ENCODE peak calls at places on chromosomes 2 and 18, in seven cellular contexts. One of them, this sample, is unnamed.

GRCh38 chr18:23673725-23674124 is 11.0 kb upstream of the ANKRD29 start:
- DNase-seq in ecto neural progenitor cell: no peak
- DNase-seq in HT1080: no peak
- DNase-seq in NCI-H226: no peak
- DNase-seq in HFF-Myc: no peak
- DNase-seq in EH: no peak
- DNase-seq in neural progenitor cell: no peak
- DNase-seq in this sample: no peak

GRCh38 chr2:11411768-11412448 is 54.1 kb downstream of the E2F6 start:
- DNase-seq in HT1080: peak; percentile 47
- DNase-seq in EH: peak; percentile 65
- DNase-seq in NCI-H226: peak; percentile 16
- DNase-seq in neural progenitor cell: peak; percentile 75
- DNase-seq in HFF-Myc: no peak
- DNase-seq in ecto neural progenitor cell: peak; percentile 62
- DNase-seq in this sample: no peak

GRCh38 chr18:78796693-78797455 is 182.7 kb upstream of the SALL3 start:
- DNase-seq in EH: no peak
- DNase-seq in HFF-Myc: no peak
- DNase-seq in neural progenitor cell: no peak
- DNase-seq in HT1080: no peak
- DNase-seq in ecto neural progenitor cell: no peak
- DNase-seq in NCI-H226: no peak
- DNase-seq in this sample: no peak

GRCh38 chr2:9780368-9781130 is 62.7 kb upstream of the TAF1B start:
- DNase-seq in NCI-H226: no peak
- DNase-seq in EH: no peak
- DNase-seq in neural progenitor cell: no peak
- DNase-seq in HT1080: no peak
- DNase-seq in HFF-Myc: no peak
- DNase-seq in ecto neural progenitor cell: no peak
- DNase-seq in this sample: no peak

GRCh38 chr2:76512421-76512820 is 801.7 kb upstream of the GCFC2 start:
- DNase-seq in neural progenitor cell: no peak
- DNase-seq in HT1080: no peak
- DNase-seq in EH: no peak
- DNase-seq in NCI-H226: no peak
- DNase-seq in ecto neural progenitor cell: no peak
- DNase-seq in HFF-Myc: no peak
- DNase-seq in this sample: no peak

GRCh38 chr2:176931588-176932563 is 280.7 kb upstream of the HNRNPA3 start:
- DNase-seq in ecto neural progenitor cell: no peak
- DNase-seq in HFF-Myc: peak; percentile 12
- DNase-seq in EH: peak; percentile 59
- DNase-seq in NCI-H226: peak; percentile 32
- DNase-seq in neural progenitor cell: no peak
- DNase-seq in HT1080: peak; percentile 74
- DNase-seq in this sample: no peak

GRCh38 chr18:3703732-3704176 is 253.8 kb downstream of the TGIF1 start:
- DNase-seq in NCI-H226: peak; percentile 55
- DNase-seq in HT1080: peak; percentile 64
- DNase-seq in EH: peak; percentile 72
- DNase-seq in ecto neural progenitor cell: peak; percentile 76
- DNase-seq in HFF-Myc: peak; percentile 32
- DNase-seq in neural progenitor cell: peak; percentile 81
- DNase-seq in this sample: no peak

GRCh38 chr2:200422532-200423262 is 87.2 kb downstream of the KCTD18 start:
- DNase-seq in HT1080: no peak
- DNase-seq in EH: peak; percentile 65
- DNase-seq in HFF-Myc: no peak
- DNase-seq in neural progenitor cell: no peak
- DNase-seq in ecto neural progenitor cell: no peak
- DNase-seq in NCI-H226: no peak
- DNase-seq in this sample: no peak

GRCh38 chr2:219219113-219219696 is 447 bp upstream of the ABCB6 start:
- DNase-seq in neural progenitor cell: peak; percentile 40
- DNase-seq in HT1080: no peak
- DNase-seq in HFF-Myc: no peak
- DNase-seq in NCI-H226: no peak
- DNase-seq in ecto neural progenitor cell: peak; percentile 63
- DNase-seq in EH: no peak
- DNase-seq in this sample: no peak

GRCh38 chr18:59905686-59906091 is 5.9 kb downstream of the PMAIP1 start:
- DNase-seq in NCI-H226: no peak
- DNase-seq in HT1080: no peak
- DNase-seq in neural progenitor cell: no peak
- DNase-seq in ecto neural progenitor cell: no peak
- DNase-seq in EH: no peak
- DNase-seq in HFF-Myc: no peak
- DNase-seq in this sample: no peak

GRCh38 chr2:128493880-128494279 is 175.2 kb upstream of the HS6ST1 start:
- DNase-seq in EH: no peak
- DNase-seq in HT1080: no peak
- DNase-seq in HFF-Myc: no peak
- DNase-seq in NCI-H226: no peak
- DNase-seq in ecto neural progenitor cell: peak; percentile 34
- DNase-seq in neural progenitor cell: no peak
- DNase-seq in this sample: no peak

GRCh38 chr2:165369131-165369935 is 100.2 kb upstream of the CSRNP3 start:
- DNase-seq in neural progenitor cell: peak; percentile 63
- DNase-seq in HT1080: no peak
- DNase-seq in NCI-H226: no peak
- DNase-seq in EH: no peak
- DNase-seq in HFF-Myc: no peak
- DNase-seq in ecto neural progenitor cell: no peak
- DNase-seq in this sample: no peak

GRCh38 chr2:216860738-216861137 is 874 bp upstream of the TNP1 start:
- DNase-seq in ecto neural progenitor cell: no peak
- DNase-seq in HT1080: no peak
- DNase-seq in EH: no peak
- DNase-seq in HFF-Myc: no peak
- DNase-seq in NCI-H226: peak; percentile 6
- DNase-seq in neural progenitor cell: no peak
- DNase-seq in this sample: no peak

GRCh38 chr18:80200171-80200931 is 47.0 kb downstream of the PARD6G start:
- DNase-seq in HFF-Myc: peak; percentile 21
- DNase-seq in NCI-H226: no peak
- DNase-seq in ecto neural progenitor cell: no peak
- DNase-seq in HT1080: peak; percentile 41
- DNase-seq in EH: peak; percentile 12
- DNase-seq in neural progenitor cell: peak; percentile 59
- DNase-seq in this sample: no peak

GRCh38 chr2:223247136-223247535 is 195.1 kb downstream of the KCNE4 start:
- DNase-seq in EH: peak; percentile 45
- DNase-seq in ecto neural progenitor cell: no peak
- DNase-seq in HT1080: peak; percentile 45
- DNase-seq in NCI-H226: no peak
- DNase-seq in HFF-Myc: peak; percentile 26
- DNase-seq in neural progenitor cell: peak; percentile 19
- DNase-seq in this sample: no peak

GRCh38 chr2:222819722-222820333 is 41.0 kb upstream of the ACSL3 start:
- DNase-seq in EH: peak; percentile 56
- DNase-seq in HT1080: peak; percentile 47
- DNase-seq in NCI-H226: peak; percentile 82
- DNase-seq in HFF-Myc: no peak
- DNase-seq in neural progenitor cell: no peak
- DNase-seq in ecto neural progenitor cell: no peak
- DNase-seq in this sample: no peak

GRCh38 chr2:30109856-30110255 is 37.0 kb upstream of the YPEL5 start:
- DNase-seq in HT1080: no peak
- DNase-seq in neural progenitor cell: no peak
- DNase-seq in ecto neural progenitor cell: no peak
- DNase-seq in EH: peak; percentile 46
- DNase-seq in NCI-H226: no peak
- DNase-seq in HFF-Myc: no peak
- DNase-seq in this sample: no peak

GRCh38 chr2:64980192-64980591 is 9.0 kb upstream of the SLC1A4 start:
- DNase-seq in HT1080: no peak
- DNase-seq in neural progenitor cell: no peak
- DNase-seq in HFF-Myc: no peak
- DNase-seq in EH: no peak
- DNase-seq in NCI-H226: no peak
- DNase-seq in ecto neural progenitor cell: no peak
- DNase-seq in this sample: no peak

GRCh38 chr2:46849080-46849715 is 66.4 kb downstream of the MCFD2 start:
- DNase-seq in HFF-Myc: no peak
- DNase-seq in NCI-H226: peak; percentile 79
- DNase-seq in HT1080: no peak
- DNase-seq in neural progenitor cell: no peak
- DNase-seq in ecto neural progenitor cell: no peak
- DNase-seq in EH: no peak
- DNase-seq in this sample: no peak

GRCh38 chr18:35183846-35184245 is 57.0 kb upstream of the ZNF397 start:
- DNase-seq in HT1080: no peak
- DNase-seq in neural progenitor cell: no peak
- DNase-seq in EH: no peak
- DNase-seq in ecto neural progenitor cell: no peak
- DNase-seq in NCI-H226: no peak
- DNase-seq in HFF-Myc: no peak
- DNase-seq in this sample: no peak

GRCh38 chr2:74381751-74382150 is 1.6 kb upstream of the DCTN1 start:
- DNase-seq in neural progenitor cell: no peak
- DNase-seq in EH: no peak
- DNase-seq in HT1080: no peak
- DNase-seq in ecto neural progenitor cell: no peak
- DNase-seq in HFF-Myc: no peak
- DNase-seq in NCI-H226: no peak
- DNase-seq in this sample: no peak

GRCh38 chr2:94875064-94875819 is 4.0 kb downstream of the TEKT4 start:
- DNase-seq in ecto neural progenitor cell: no peak
- DNase-seq in neural progenitor cell: no peak
- DNase-seq in HFF-Myc: no peak
- DNase-seq in NCI-H226: no peak
- DNase-seq in HT1080: no peak
- DNase-seq in EH: no peak
- DNase-seq in this sample: no peak

GRCh38 chr2:47568164-47568861 is 165.4 kb downstream of the MSH2 start:
- DNase-seq in ecto neural progenitor cell: no peak
- DNase-seq in neural progenitor cell: no peak
- DNase-seq in NCI-H226: no peak
- DNase-seq in HT1080: no peak
- DNase-seq in HFF-Myc: no peak
- DNase-seq in EH: no peak
- DNase-seq in this sample: no peak

GRCh38 chr18:39732918-39733317 is 2167.3 kb upstream of the CELF4 start:
- DNase-seq in NCI-H226: no peak
- DNase-seq in HT1080: peak; percentile 10
- DNase-seq in EH: no peak
- DNase-seq in HFF-Myc: no peak
- DNase-seq in neural progenitor cell: no peak
- DNase-seq in ecto neural progenitor cell: no peak
- DNase-seq in this sample: no peak

GRCh38 chr18:51088410-51088809 is 58.4 kb downstream of the SMAD4 start:
- DNase-seq in HFF-Myc: no peak
- DNase-seq in ecto neural progenitor cell: no peak
- DNase-seq in neural progenitor cell: no peak
- DNase-seq in EH: no peak
- DNase-seq in NCI-H226: no peak
- DNase-seq in HT1080: no peak
- DNase-seq in this sample: no peak

GRCh38 chr18:56283346-56283745 is 355.0 kb downstream of the TXNL1 start:
- DNase-seq in EH: peak; percentile 61
- DNase-seq in NCI-H226: no peak
- DNase-seq in HT1080: no peak
- DNase-seq in ecto neural progenitor cell: no peak
- DNase-seq in neural progenitor cell: no peak
- DNase-seq in HFF-Myc: no peak
- DNase-seq in this sample: no peak

GRCh38 chr2:86764661-86765307 is 25.9 kb downstream of the CD8A start:
- DNase-seq in neural progenitor cell: peak; percentile 53
- DNase-seq in NCI-H226: no peak
- DNase-seq in ecto neural progenitor cell: no peak
- DNase-seq in HFF-Myc: peak; percentile 12
- DNase-seq in EH: peak; percentile 51
- DNase-seq in HT1080: peak; percentile 64
- DNase-seq in this sample: no peak

GRCh38 chr2:165402142-165402541 is 67.4 kb upstream of the CSRNP3 start:
- DNase-seq in HT1080: no peak
- DNase-seq in NCI-H226: no peak
- DNase-seq in ecto neural progenitor cell: no peak
- DNase-seq in HFF-Myc: no peak
- DNase-seq in neural progenitor cell: no peak
- DNase-seq in EH: no peak
- DNase-seq in this sample: no peak

GRCh38 chr2:63881208-63881607 is 39.5 kb downstream of the UGP2 start:
- DNase-seq in EH: no peak
- DNase-seq in HFF-Myc: no peak
- DNase-seq in ecto neural progenitor cell: no peak
- DNase-seq in neural progenitor cell: no peak
- DNase-seq in NCI-H226: no peak
- DNase-seq in HT1080: no peak
- DNase-seq in this sample: no peak

GRCh38 chr2:125566422-125566821 is 1089.5 kb upstream of the GYPC start:
- DNase-seq in neural progenitor cell: no peak
- DNase-seq in ecto neural progenitor cell: no peak
- DNase-seq in EH: no peak
- DNase-seq in NCI-H226: no peak
- DNase-seq in HFF-Myc: no peak
- DNase-seq in HT1080: no peak
- DNase-seq in this sample: no peak

GRCh38 chr18:51193621-51194287 is 3.7 kb downstream of the MEX3C start:
- DNase-seq in NCI-H226: no peak
- DNase-seq in neural progenitor cell: no peak
- DNase-seq in HFF-Myc: no peak
- DNase-seq in EH: peak; percentile 75
- DNase-seq in HT1080: no peak
- DNase-seq in ecto neural progenitor cell: no peak
- DNase-seq in this sample: no peak

GRCh38 chr2:224836263-224836662 is 120.1 kb upstream of the CCDC195 start:
- DNase-seq in HT1080: no peak
- DNase-seq in EH: peak; percentile 82
- DNase-seq in ecto neural progenitor cell: no peak
- DNase-seq in HFF-Myc: no peak
- DNase-seq in neural progenitor cell: no peak
- DNase-seq in NCI-H226: no peak
- DNase-seq in this sample: no peak

GRCh38 chr2:62286089-62286785 is 90.3 kb downstream of the B3GNT2 start:
- DNase-seq in EH: no peak
- DNase-seq in NCI-H226: no peak
- DNase-seq in HT1080: no peak
- DNase-seq in HFF-Myc: no peak
- DNase-seq in neural progenitor cell: no peak
- DNase-seq in ecto neural progenitor cell: no peak
- DNase-seq in this sample: no peak

GRCh38 chr2:102768892-102769291 is 7.1 kb downstream of the TMEM182 start:
- DNase-seq in neural progenitor cell: no peak
- DNase-seq in HT1080: no peak
- DNase-seq in EH: no peak
- DNase-seq in NCI-H226: no peak
- DNase-seq in ecto neural progenitor cell: no peak
- DNase-seq in HFF-Myc: no peak
- DNase-seq in this sample: no peak

This sample was measured in activated T-helper 9 cell treated with anti-CD3 and anti-CD28 coated beads, Interleukin-2, amount 50 U/mL, for 16 hours.